ENCODE peak calls at places on chromosomes 12 and 14, in six cellular contexts. One of them, this sample, is unnamed.

GRCh38 chr12:7856516-7856915 is 16.2 kb downstream of the SLC2A14 start:
- DNase-seq in GM12891: no peak
- DNase-seq in GM12878: no peak
- DNase-seq in breast epithelium: no peak
- DNase-seq in stomach: no peak
- DNase-seq in endothelial cell of umbilical vein: no peak
- DNase-seq in this sample: no peak

GRCh38 chr12:13135336-13136178 is 32.1 kb upstream of the GSG1 start:
- DNase-seq in endothelial cell of umbilical vein: peak
- DNase-seq in breast epithelium: peak
- DNase-seq in GM12891: no peak
- DNase-seq in GM12878: no peak
- DNase-seq in stomach: peak
- DNase-seq in this sample: no peak

GRCh38 chr14:99879401-99880295 is 86.4 kb downstream of the EML1 start:
- DNase-seq in breast epithelium: no peak
- DNase-seq in GM12891: no peak
- DNase-seq in endothelial cell of umbilical vein: no peak
- DNase-seq in GM12878: no peak
- DNase-seq in stomach: no peak
- DNase-seq in this sample: no peak

GRCh38 chr14:73491256-73491976 is 683 bp downstream of the RIOX1 start:
- DNase-seq in stomach: peak
- DNase-seq in endothelial cell of umbilical vein: peak
- DNase-seq in GM12878: no peak
- DNase-seq in breast epithelium: peak
- DNase-seq in GM12891: peak
- DNase-seq in this sample: peak

GRCh38 chr12:77795699-77796098 is 35.0 kb upstream of the NAV3 start:
- DNase-seq in GM12891: no peak
- DNase-seq in endothelial cell of umbilical vein: no peak
- DNase-seq in stomach: no peak
- DNase-seq in breast epithelium: no peak
- DNase-seq in GM12878: no peak
- DNase-seq in this sample: no peak

GRCh38 chr14:54366726-54367707 is 29.8 kb upstream of the CDKN3 start:
- DNase-seq in endothelial cell of umbilical vein: peak
- DNase-seq in GM12878: no peak
- DNase-seq in stomach: peak
- DNase-seq in breast epithelium: peak
- DNase-seq in GM12891: peak
- DNase-seq in this sample: no peak

GRCh38 chr12:54419088-54419887 is at the start of gene ITGA5:
- DNase-seq in GM12878: no peak
- DNase-seq in GM12891: no peak
- DNase-seq in endothelial cell of umbilical vein: peak
- DNase-seq in stomach: peak
- DNase-seq in breast epithelium: peak
- DNase-seq in this sample: no peak

GRCh38 chr12:46461907-46462605 is 89.5 kb upstream of the SLC38A2 start:
- DNase-seq in breast epithelium: no peak
- DNase-seq in GM12878: no peak
- DNase-seq in endothelial cell of umbilical vein: no peak
- DNase-seq in stomach: no peak
- DNase-seq in GM12891: no peak
- DNase-seq in this sample: no peak

GRCh38 chr14:95222151-95222631 is 64.9 kb upstream of the DICER1 start:
- DNase-seq in stomach: no peak
- DNase-seq in GM12891: no peak
- DNase-seq in GM12878: no peak
- DNase-seq in breast epithelium: no peak
- DNase-seq in endothelial cell of umbilical vein: no peak
- DNase-seq in this sample: no peak

GRCh38 chr14:38199768-38200167 is 7.9 kb upstream of the SSTR1 start:
- DNase-seq in GM12891: no peak
- DNase-seq in endothelial cell of umbilical vein: no peak
- DNase-seq in stomach: no peak
- DNase-seq in GM12878: no peak
- DNase-seq in breast epithelium: no peak
- DNase-seq in this sample: no peak

GRCh38 chr12:9632766-9633165 is 25.1 kb upstream of the KLRB1 start:
- DNase-seq in GM12891: no peak
- DNase-seq in stomach: no peak
- DNase-seq in breast epithelium: no peak
- DNase-seq in endothelial cell of umbilical vein: no peak
- DNase-seq in GM12878: no peak
- DNase-seq in this sample: no peak

GRCh38 chr12:27549801-27550652 is 26.0 kb downstream of the PPFIBP1 start:
- DNase-seq in stomach: peak
- DNase-seq in breast epithelium: peak
- DNase-seq in endothelial cell of umbilical vein: peak
- DNase-seq in GM12891: no peak
- DNase-seq in GM12878: no peak
- DNase-seq in this sample: no peak

GRCh38 chr14:104494483-104494882 is 85.1 kb upstream of the C14orf180 start:
- DNase-seq in endothelial cell of umbilical vein: no peak
- DNase-seq in breast epithelium: no peak
- DNase-seq in GM12891: no peak
- DNase-seq in stomach: no peak
- DNase-seq in GM12878: no peak
- DNase-seq in this sample: no peak

GRCh38 chr12:70664463-70664862 is 27.2 kb upstream of the PTPRB start:
- DNase-seq in breast epithelium: no peak
- DNase-seq in stomach: no peak
- DNase-seq in endothelial cell of umbilical vein: peak
- DNase-seq in GM12891: no peak
- DNase-seq in GM12878: no peak
- DNase-seq in this sample: no peak

GRCh38 chr12:6116481-6117021 is 7.9 kb downstream of the VWF start:
- DNase-seq in stomach: no peak
- DNase-seq in GM12878: no peak
- DNase-seq in endothelial cell of umbilical vein: peak
- DNase-seq in breast epithelium: no peak
- DNase-seq in GM12891: no peak
- DNase-seq in this sample: no peak

GRCh38 chr14:52069617-52070431 is 965 bp upstream of the NID2 start:
- DNase-seq in breast epithelium: no peak
- DNase-seq in GM12878: no peak
- DNase-seq in stomach: no peak
- DNase-seq in endothelial cell of umbilical vein: no peak
- DNase-seq in GM12891: no peak
- DNase-seq in this sample: no peak

GRCh38 chr14:103847439-103847953 is at the start of gene PPP1R13B:
- DNase-seq in GM12891: peak
- DNase-seq in endothelial cell of umbilical vein: peak
- DNase-seq in GM12878: peak
- DNase-seq in stomach: peak
- DNase-seq in breast epithelium: peak
- DNase-seq in this sample: peak

GRCh38 chr12:58976146-58976545 is 55.8 kb upstream of the LRIG3 start:
- DNase-seq in GM12891: no peak
- DNase-seq in GM12878: no peak
- DNase-seq in endothelial cell of umbilical vein: no peak
- DNase-seq in stomach: no peak
- DNase-seq in breast epithelium: no peak
- DNase-seq in this sample: no peak

GRCh38 chr12:91215940-91216454 is 33.4 kb upstream of the DCN start:
- DNase-seq in GM12891: no peak
- DNase-seq in endothelial cell of umbilical vein: no peak
- DNase-seq in GM12878: no peak
- DNase-seq in breast epithelium: no peak
- DNase-seq in stomach: no peak
- DNase-seq in this sample: no peak

GRCh38 chr12:112126916-112127315 is 1.6 kb downstream of the TRAFD1 start:
- DNase-seq in breast epithelium: no peak
- DNase-seq in GM12878: no peak
- DNase-seq in GM12891: no peak
- DNase-seq in stomach: no peak
- DNase-seq in endothelial cell of umbilical vein: no peak
- DNase-seq in this sample: no peak

GRCh38 chr14:79514700-79515099 is 696.6 kb downstream of the DIO2 start:
- DNase-seq in GM12891: no peak
- DNase-seq in endothelial cell of umbilical vein: no peak
- DNase-seq in GM12878: no peak
- DNase-seq in breast epithelium: no peak
- DNase-seq in stomach: no peak
- DNase-seq in this sample: no peak

GRCh38 chr12:117472983-117473382 is 111.6 kb upstream of the NOS1 start:
- DNase-seq in GM12891: no peak
- DNase-seq in endothelial cell of umbilical vein: peak
- DNase-seq in stomach: no peak
- DNase-seq in breast epithelium: no peak
- DNase-seq in GM12878: no peak
- DNase-seq in this sample: no peak

GRCh38 chr14:80475074-80475473 is 263.8 kb upstream of the DIO2 start:
- DNase-seq in stomach: no peak
- DNase-seq in GM12878: no peak
- DNase-seq in endothelial cell of umbilical vein: no peak
- DNase-seq in GM12891: no peak
- DNase-seq in breast epithelium: no peak
- DNase-seq in this sample: no peak

GRCh38 chr12:1865284-1865866 is 45.0 kb downstream of the LRTM2 start:
- DNase-seq in GM12891: no peak
- DNase-seq in endothelial cell of umbilical vein: no peak
- DNase-seq in breast epithelium: no peak
- DNase-seq in stomach: peak
- DNase-seq in GM12878: no peak
- DNase-seq in this sample: no peak

GRCh38 chr12:108724054-108724889 is 7.0 kb downstream of the CORO1C start:
- DNase-seq in breast epithelium: no peak
- DNase-seq in endothelial cell of umbilical vein: peak
- DNase-seq in GM12878: no peak
- DNase-seq in GM12891: no peak
- DNase-seq in stomach: no peak
- DNase-seq in this sample: no peak

GRCh38 chr12:93848453-93849120 is 171.4 kb downstream of the CRADD start:
- DNase-seq in endothelial cell of umbilical vein: peak
- DNase-seq in GM12891: peak
- DNase-seq in GM12878: no peak
- DNase-seq in breast epithelium: no peak
- DNase-seq in stomach: no peak
- DNase-seq in this sample: no peak

GRCh38 chr14:89365071-89365801 is 51.8 kb downstream of the FOXN3 start:
- DNase-seq in endothelial cell of umbilical vein: no peak
- DNase-seq in stomach: peak
- DNase-seq in GM12891: peak
- DNase-seq in breast epithelium: no peak
- DNase-seq in GM12878: peak
- DNase-seq in this sample: peak

GRCh38 chr12:176321-177181 is 37.4 kb downstream of the SLC6A12 start:
- DNase-seq in GM12891: no peak
- DNase-seq in stomach: peak
- DNase-seq in GM12878: no peak
- DNase-seq in breast epithelium: no peak
- DNase-seq in endothelial cell of umbilical vein: no peak
- DNase-seq in this sample: no peak

GRCh38 chr12:96427269-96427729 is 27.1 kb upstream of the CDK17 start:
- DNase-seq in GM12878: no peak
- DNase-seq in endothelial cell of umbilical vein: peak
- DNase-seq in GM12891: no peak
- DNase-seq in breast epithelium: peak
- DNase-seq in stomach: peak
- DNase-seq in this sample: no peak

GRCh38 chr14:96246535-96246839 is 9.5 kb upstream of the BDKRB1 start:
- DNase-seq in stomach: no peak
- DNase-seq in GM12878: no peak
- DNase-seq in GM12891: no peak
- DNase-seq in endothelial cell of umbilical vein: no peak
- DNase-seq in breast epithelium: no peak
- DNase-seq in this sample: no peak

GRCh38 chr12:64696065-64696741 is 63.0 kb downstream of the GNS start:
- DNase-seq in stomach: no peak
- DNase-seq in GM12878: no peak
- DNase-seq in GM12891: no peak
- DNase-seq in breast epithelium: no peak
- DNase-seq in endothelial cell of umbilical vein: peak
- DNase-seq in this sample: no peak

DNA sequence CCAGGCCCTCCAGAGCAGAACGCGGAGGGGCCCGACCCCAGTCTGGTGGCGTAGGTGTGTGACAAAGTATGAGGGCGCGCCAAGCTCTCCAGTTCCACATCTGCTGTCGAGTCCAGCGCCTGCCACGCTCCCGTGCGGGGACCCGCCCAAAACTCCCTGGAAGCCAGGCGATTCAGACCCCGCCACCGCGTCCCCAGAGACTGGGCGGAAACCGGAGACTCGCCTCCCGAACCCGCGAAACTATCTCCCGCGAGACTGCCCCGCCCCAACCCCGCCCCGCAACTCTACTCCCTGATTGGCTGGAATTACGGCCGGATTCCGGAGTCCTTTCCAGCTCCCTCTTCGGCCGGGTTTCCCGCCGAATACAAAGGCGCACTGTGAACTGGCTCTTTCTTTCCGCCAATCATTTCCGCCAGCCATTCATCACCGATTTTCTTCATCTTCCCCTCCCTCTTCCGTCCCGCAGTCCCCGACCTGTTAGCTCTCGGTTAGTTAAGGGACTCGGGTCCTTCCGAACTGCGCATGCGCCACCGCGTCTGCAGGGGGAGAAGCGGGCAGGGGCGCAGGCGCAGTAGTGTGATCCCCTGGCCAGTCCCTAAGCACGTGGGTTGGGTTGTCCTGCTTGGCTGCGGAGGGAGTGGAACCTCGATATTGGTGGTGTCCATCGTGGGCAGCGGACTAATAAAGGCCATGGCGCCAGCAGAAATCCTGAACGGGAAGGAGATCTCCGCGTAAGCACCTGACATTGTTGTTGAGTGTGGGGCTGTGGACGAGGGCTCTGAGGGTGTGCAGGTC is at the start of gene MTHFD1:
- DNase-seq in stomach: peak
- DNase-seq in breast epithelium: peak
- DNase-seq in GM12891: peak
- DNase-seq in endothelial cell of umbilical vein: peak
- DNase-seq in GM12878: peak
- DNase-seq in this sample: peak
- TF ChIP-seq POLR2A in stomach: no peak
- TF ChIP-seq POLR2A in breast epithelium: peak
- TF ChIP-seq POLR2A in GM12891: peak
- TF ChIP-seq POLR2A in endothelial cell of umbilical vein: peak
- TF ChIP-seq POLR2A in GM12878: peak
- TF ChIP-seq POLR2A in this sample: peak

GRCh38 chr12:43758728-43759563 is at the start of the genes IRAK4 and PUS7L:
- DNase-seq in stomach: peak
- DNase-seq in endothelial cell of umbilical vein: peak
- DNase-seq in breast epithelium: peak
- DNase-seq in GM12891: peak
- DNase-seq in GM12878: peak
- DNase-seq in this sample: peak
- TF ChIP-seq POLR2AphosphoS5 in stomach: peak
- TF ChIP-seq POLR2AphosphoS5 in endothelial cell of umbilical vein: peak
- TF ChIP-seq POLR2AphosphoS5 in breast epithelium: peak
- TF ChIP-seq POLR2AphosphoS5 in GM12891: peak
- TF ChIP-seq POLR2AphosphoS5 in GM12878: peak
- TF ChIP-seq POLR2AphosphoS5 in this sample: peak

GRCh38 chr14:74881425-74882102 is at the start of gene DLST:
- DNase-seq in GM12878: peak
- DNase-seq in stomach: peak
- DNase-seq in GM12891: peak
- DNase-seq in breast epithelium: peak
- DNase-seq in endothelial cell of umbilical vein: peak
- DNase-seq in this sample: peak
- TF ChIP-seq POLR2A in GM12878: peak
- TF ChIP-seq POLR2A in stomach: no peak
- TF ChIP-seq POLR2A in GM12891: peak
- TF ChIP-seq POLR2A in breast epithelium: peak
- TF ChIP-seq POLR2A in endothelial cell of umbilical vein: peak
- TF ChIP-seq POLR2A in this sample: peak

GRCh38 chr14:51006781-51007211 is 62.5 kb upstream of the PYGL start:
- DNase-seq in endothelial cell of umbilical vein: no peak
- DNase-seq in GM12891: no peak
- DNase-seq in breast epithelium: no peak
- DNase-seq in stomach: no peak
- DNase-seq in GM12878: no peak
- DNase-seq in this sample: no peak
- TF ChIP-seq POLR2AphosphoS5 in endothelial cell of umbilical vein: no peak
- TF ChIP-seq POLR2AphosphoS5 in GM12891: no peak
- TF ChIP-seq POLR2AphosphoS5 in breast epithelium: no peak
- TF ChIP-seq POLR2AphosphoS5 in stomach: no peak
- TF ChIP-seq POLR2AphosphoS5 in GM12878: no peak
- TF ChIP-seq POLR2AphosphoS5 in this sample: no peak

This sample was measured in GM12892.